ENCODE peak calls at places on chromosome 16, in nine cellular contexts. B is stromal cell of bone marrow; I is naive thymus-derived CD8-positive, alpha-beta T cell; W is pancreas; A is lung; Z is CD4-positive, alpha-beta T cell; H is sciatic nerve; L is fibroblast of pulmonary artery; K is iris pigment epithelial cell. F is an unnamed sample.

GRCh38 chr16:68951991-68952877 is 108.9 kb downstream of the TANGO6 start:
- DNase-seq in B (no peak), I (no peak), W (no peak), A (no peak), Z (no peak), H (no peak), L (no peak), K (no peak), F (peak)

GRCh38 chr16:49961087-49961486 is 63.9 kb upstream of the CNEP1R1 start:
- DNase-seq in B (no peak), I (no peak), W (no peak), A (no peak), Z (no peak), H (no peak), L (peak), K (peak), F (peak)

GRCh38 chr16:3074860-3075545 is 9.6 kb downstream of the IL32 start:
- DNase-seq in B (no peak), I (peak), W (no peak), A (no peak), Z (peak), H (no peak), L (no peak), K (no peak), F (peak)

GRCh38 chr16:74064120-74064735 is 232.4 kb upstream of the PSMD7 start:
- DNase-seq in B (peak), I (no peak), W (no peak), A (no peak), Z (no peak), H (no peak), L (no peak), K (peak), F (no peak)

GRCh38 chr16:68364601-68364998 is 53.8 kb downstream of the PRMT7 start:
- DNase-seq in B (no peak), I (no peak), W (no peak), A (no peak), Z (no peak), H (no peak), L (peak), K (peak), F (no peak)

GRCh38 chr16:9151597-9151996 is 60.2 kb downstream of the HAPSTR1 start:
- DNase-seq in B (no peak), I (no peak), W (no peak), A (no peak), Z (no peak), H (no peak), L (peak), K (peak), F (no peak)

GRCh38 chr16:66414891-66415290 is 12.2 kb upstream of the BEAN1 start:
- DNase-seq in B (no peak), I (no peak), W (no peak), A (no peak), Z (no peak), H (no peak), L (no peak), K (peak), F (no peak)

GRCh38 chr16:47886631-47887415 is 269.0 kb downstream of the ABCC12 start:
- DNase-seq in B (no peak), I (no peak), W (no peak), A (no peak), Z (no peak), H (no peak), L (no peak), K (no peak), F (no peak)

GRCh38 chr16:15857779-15858560 is 1.1 kb upstream of the MYH11 start:
- DNase-seq in B (no peak), I (no peak), W (no peak), A (no peak), Z (no peak), H (peak), L (peak), K (peak), F (peak)

GRCh38 chr16:46558018-46558417 is 63.2 kb downstream of the SHCBP1 start:
- DNase-seq in B (no peak), I (no peak), W (no peak), A (no peak), Z (no peak), H (no peak), L (no peak), K (no peak), F (no peak)

GRCh38 chr16:30458561-30459394 is 13.1 kb upstream of the SEPHS2 start:
- DNase-seq in B (no peak), I (peak), W (peak), A (peak), Z (peak), H (no peak), L (no peak), K (no peak), F (no peak)

GRCh38 chr16:4537376-4538066 is 1.1 kb downstream of the CDIP1 start:
- DNase-seq in B (no peak), I (no peak), W (peak), A (no peak), Z (no peak), H (peak), L (no peak), K (no peak), F (peak)

GRCh38 chr16:52318259-52319008 is 228.5 kb downstream of the TOX3 start:
- DNase-seq in B (no peak), I (no peak), W (no peak), A (no peak), Z (no peak), H (no peak), L (no peak), K (no peak), F (no peak)

GRCh38 chr16:87044031-87044380 is 273.2 kb downstream of the C16orf95 start:
- DNase-seq in B (no peak), I (no peak), W (no peak), A (no peak), Z (no peak), H (no peak), L (no peak), K (no peak), F (no peak)

GRCh38 chr16:54987081-54987480 is 56.4 kb downstream of the IRX5 start:
- DNase-seq in B (no peak), I (no peak), W (no peak), A (no peak), Z (no peak), H (no peak), L (no peak), K (no peak), F (no peak)

GRCh38 chr16:9650284-9650683 is 531.9 kb downstream of the GRIN2A start:
- DNase-seq in B (no peak), I (no peak), W (no peak), A (no peak), Z (no peak), H (no peak), L (no peak), K (no peak), F (no peak)

GRCh38 chr16:3044708-3045107 is 1.7 kb upstream of the MMP25 start:
- DNase-seq in B (no peak), I (no peak), W (no peak), A (no peak), Z (no peak), H (no peak), L (no peak), K (no peak), F (no peak)

GRCh38 chr16:72658888-72659717 is 388.8 kb downstream of the ZFHX3 start:
- DNase-seq in B (no peak), I (no peak), W (no peak), A (no peak), Z (no peak), H (no peak), L (peak), K (peak), F (no peak)

GRCh38 chr16:22152316-22152715 is 10.0 kb upstream of the SDR42E2 start:
- DNase-seq in B (no peak), I (no peak), W (no peak), A (no peak), Z (no peak), H (no peak), L (no peak), K (no peak), F (no peak)

GRCh38 chr16:51994597-51994996 is 552.3 kb downstream of the TOX3 start:
- DNase-seq in B (no peak), I (no peak), W (peak), A (peak), Z (no peak), H (no peak), L (no peak), K (no peak), F (no peak)

GRCh38 chr16:11389083-11389482 is 43.8 kb downstream of the RMI2 start:
- DNase-seq in B (no peak), I (no peak), W (no peak), A (no peak), Z (no peak), H (no peak), L (no peak), K (no peak), F (no peak)

GRCh38 chr16:84643180-84643583 is 5.1 kb upstream of the KLHL36 start:
- DNase-seq in B (peak), I (no peak), W (peak), A (peak), Z (no peak), H (peak), L (peak), K (peak), F (peak)

GRCh38 chr16:26316683-26317464 is 625.1 kb downstream of the HS3ST4 start:
- DNase-seq in B (no peak), I (no peak), W (no peak), A (no peak), Z (no peak), H (no peak), L (no peak), K (no peak), F (no peak)